ENCODE peak calls at places on chromosome 14, in seven cellular contexts. One of them, this sample, is unnamed.

GRCh38 chr14:51447411-51447810 is 204.3 kb upstream of the FRMD6 start:
- DNase-seq in neuronal stem cell: no peak
- DNase-seq in H1: no peak
- DNase-seq in H9: no peak
- DNase-seq in trophoblast cell: peak
- DNase-seq in IMR-90: no peak
- DNase-seq in mesendoderm: no peak
- DNase-seq in this sample: no peak

GRCh38 chr14:56217380-56218045 is 99.3 kb downstream of the PELI2 start:
- DNase-seq in neuronal stem cell: no peak
- DNase-seq in H1: no peak
- DNase-seq in H9: no peak
- DNase-seq in trophoblast cell: no peak
- DNase-seq in IMR-90: no peak
- DNase-seq in mesendoderm: no peak
- DNase-seq in this sample: peak

GRCh38 chr14:83559721-83560120 is 1970.2 kb upstream of the FLRT2 start:
- DNase-seq in neuronal stem cell: no peak
- DNase-seq in H1: no peak
- DNase-seq in H9: no peak
- DNase-seq in trophoblast cell: no peak
- DNase-seq in IMR-90: peak
- DNase-seq in mesendoderm: no peak
- DNase-seq in this sample: peak

GRCh38 chr14:54570651-54571415 is 3.9 kb downstream of the SAMD4A start:
- DNase-seq in neuronal stem cell: no peak
- DNase-seq in H1: no peak
- DNase-seq in H9: no peak
- DNase-seq in trophoblast cell: peak
- DNase-seq in IMR-90: peak
- DNase-seq in mesendoderm: no peak
- DNase-seq in this sample: peak

GRCh38 chr14:93048843-93049242 is 66.9 kb downstream of the ITPK1 start:
- DNase-seq in neuronal stem cell: no peak
- DNase-seq in H1: no peak
- DNase-seq in H9: no peak
- DNase-seq in trophoblast cell: no peak
- DNase-seq in IMR-90: no peak
- DNase-seq in mesendoderm: no peak
- DNase-seq in this sample: no peak

GRCh38 chr14:49951946-49952345 is 59.1 kb downstream of the ARF6 start:
- DNase-seq in neuronal stem cell: no peak
- DNase-seq in H1: no peak
- DNase-seq in H9: no peak
- DNase-seq in trophoblast cell: no peak
- DNase-seq in IMR-90: no peak
- DNase-seq in mesendoderm: no peak
- DNase-seq in this sample: no peak

GRCh38 chr14:24802236-24802635 is 168.2 kb upstream of the GZMB start:
- DNase-seq in neuronal stem cell: no peak
- DNase-seq in H1: peak
- DNase-seq in H9: peak
- DNase-seq in trophoblast cell: no peak
- DNase-seq in IMR-90: no peak
- DNase-seq in mesendoderm: peak
- DNase-seq in this sample: no peak

GRCh38 chr14:55874785-55875184 is 243.4 kb upstream of the PELI2 start:
- DNase-seq in neuronal stem cell: no peak
- DNase-seq in H1: no peak
- DNase-seq in H9: no peak
- DNase-seq in trophoblast cell: peak
- DNase-seq in IMR-90: no peak
- DNase-seq in mesendoderm: no peak
- DNase-seq in this sample: no peak

GRCh38 chr14:101830271-101830670 is 68.8 kb downstream of the PPP2R5C start:
- DNase-seq in neuronal stem cell: no peak
- DNase-seq in H1: no peak
- DNase-seq in H9: no peak
- DNase-seq in trophoblast cell: no peak
- DNase-seq in IMR-90: no peak
- DNase-seq in mesendoderm: no peak
- DNase-seq in this sample: no peak

GRCh38 chr14:46197856-46198255 is 453.7 kb downstream of the RPL10L start:
- DNase-seq in neuronal stem cell: no peak
- DNase-seq in H1: no peak
- DNase-seq in H9: no peak
- DNase-seq in trophoblast cell: no peak
- DNase-seq in IMR-90: no peak
- DNase-seq in mesendoderm: peak
- DNase-seq in this sample: no peak

GRCh38 chr14:69268223-69268622 is 8.3 kb downstream of the GALNT16 start:
- DNase-seq in neuronal stem cell: no peak
- DNase-seq in H1: no peak
- DNase-seq in H9: no peak
- DNase-seq in trophoblast cell: no peak
- DNase-seq in IMR-90: peak
- DNase-seq in mesendoderm: no peak
- DNase-seq in this sample: peak

GRCh38 chr14:67569011-67569650 is 30.9 kb downstream of the PIGH start:
- DNase-seq in neuronal stem cell: no peak
- DNase-seq in H1: no peak
- DNase-seq in H9: peak
- DNase-seq in trophoblast cell: no peak
- DNase-seq in IMR-90: no peak
- DNase-seq in mesendoderm: no peak
- DNase-seq in this sample: no peak

GRCh38 chr14:69096766-69097475 is 56.0 kb downstream of the DCAF5 start:
- DNase-seq in neuronal stem cell: no peak
- DNase-seq in H1: no peak
- DNase-seq in H9: peak
- DNase-seq in trophoblast cell: no peak
- DNase-seq in IMR-90: peak
- DNase-seq in mesendoderm: peak
- DNase-seq in this sample: no peak

GRCh38 chr14:94066089-94066676 is 14.8 kb downstream of the DDX24 start:
- DNase-seq in neuronal stem cell: no peak
- DNase-seq in H1: no peak
- DNase-seq in H9: no peak
- DNase-seq in trophoblast cell: no peak
- DNase-seq in IMR-90: no peak
- DNase-seq in mesendoderm: peak
- DNase-seq in this sample: no peak

GRCh38 chr14:104895786-104896642 is 28.7 kb upstream of the PLD4 start:
- DNase-seq in neuronal stem cell: no peak
- DNase-seq in H1: no peak
- DNase-seq in H9: peak
- DNase-seq in trophoblast cell: no peak
- DNase-seq in IMR-90: no peak
- DNase-seq in mesendoderm: no peak
- DNase-seq in this sample: no peak

GRCh38 chr14:53646925-53647324 is 309.7 kb downstream of the BMP4 start:
- DNase-seq in neuronal stem cell: peak
- DNase-seq in H1: no peak
- DNase-seq in H9: no peak
- DNase-seq in trophoblast cell: no peak
- DNase-seq in IMR-90: no peak
- DNase-seq in mesendoderm: peak
- DNase-seq in this sample: no peak

GRCh38 chr14:38290601-38291190 is 34.8 kb upstream of the CLEC14A start:
- DNase-seq in neuronal stem cell: no peak
- DNase-seq in H1: no peak
- DNase-seq in H9: no peak
- DNase-seq in trophoblast cell: peak
- DNase-seq in IMR-90: peak
- DNase-seq in mesendoderm: no peak
- DNase-seq in this sample: peak

GRCh38 chr14:52090936-52091335 is 22.1 kb upstream of the NID2 start:
- DNase-seq in neuronal stem cell: no peak
- DNase-seq in H1: no peak
- DNase-seq in H9: no peak
- DNase-seq in trophoblast cell: no peak
- DNase-seq in IMR-90: no peak
- DNase-seq in mesendoderm: no peak
- DNase-seq in this sample: no peak

GRCh38 chr14:106277503-106277902 is 751.1 kb downstream of the TMEM121 start:
- DNase-seq in neuronal stem cell: no peak
- DNase-seq in H1: no peak
- DNase-seq in H9: no peak
- DNase-seq in trophoblast cell: no peak
- DNase-seq in IMR-90: no peak
- DNase-seq in mesendoderm: no peak
- DNase-seq in this sample: no peak

GRCh38 chr14:93112891-93113677 is 2.6 kb downstream of the ITPK1 start:
- DNase-seq in neuronal stem cell: peak
- DNase-seq in H1: no peak
- DNase-seq in H9: peak
- DNase-seq in trophoblast cell: peak
- DNase-seq in IMR-90: peak
- DNase-seq in mesendoderm: peak
- DNase-seq in this sample: peak

GRCh38 chr14:62921466-62921865 is 123.8 kb downstream of the KCNH5 start:
- DNase-seq in neuronal stem cell: no peak
- DNase-seq in H1: no peak
- DNase-seq in H9: no peak
- DNase-seq in trophoblast cell: no peak
- DNase-seq in IMR-90: peak
- DNase-seq in mesendoderm: no peak
- DNase-seq in this sample: no peak

GRCh38 chr14:73422515-73422914 is 35.8 kb downstream of the NUMB start:
- DNase-seq in neuronal stem cell: no peak
- DNase-seq in H1: no peak
- DNase-seq in H9: no peak
- DNase-seq in trophoblast cell: no peak
- DNase-seq in IMR-90: no peak
- DNase-seq in mesendoderm: peak
- DNase-seq in this sample: peak
- H2BK5ac ChIP-seq in neuronal stem cell: no peak
- H2BK5ac ChIP-seq in H1: no peak
- H2BK5ac ChIP-seq in H9: no peak
- H2BK5ac ChIP-seq in trophoblast cell: no peak
- H2BK5ac ChIP-seq in IMR-90: no peak
- H2BK5ac ChIP-seq in mesendoderm: no peak
- H2BK5ac ChIP-seq in this sample: no peak

GRCh38 chr14:99574099-99574880 is 29.7 kb downstream of the CCDC85C start:
- DNase-seq in neuronal stem cell: peak
- DNase-seq in H1: peak
- DNase-seq in H9: peak
- DNase-seq in trophoblast cell: peak
- DNase-seq in IMR-90: peak
- DNase-seq in mesendoderm: peak
- DNase-seq in this sample: peak

GRCh38 chr14:99576761-99577705 is 27.0 kb downstream of the CCDC85C start:
- DNase-seq in neuronal stem cell: no peak
- DNase-seq in H1: no peak
- DNase-seq in H9: no peak
- DNase-seq in trophoblast cell: no peak
- DNase-seq in IMR-90: no peak
- DNase-seq in mesendoderm: no peak
- DNase-seq in this sample: no peak

GRCh38 chr14:99578541-99579044 is 25.4 kb downstream of the CCDC85C start:
- DNase-seq in neuronal stem cell: no peak
- DNase-seq in H1: no peak
- DNase-seq in H9: no peak
- DNase-seq in trophoblast cell: peak
- DNase-seq in IMR-90: no peak
- DNase-seq in mesendoderm: no peak
- DNase-seq in this sample: no peak

GRCh38 chr14:99575043-99576023 is 28.7 kb downstream of the CCDC85C start:
- DNase-seq in neuronal stem cell: no peak
- DNase-seq in H1: no peak
- DNase-seq in H9: no peak
- DNase-seq in trophoblast cell: peak
- DNase-seq in IMR-90: peak
- DNase-seq in mesendoderm: peak
- DNase-seq in this sample: no peak

GRCh38 chr14:99576304-99576703 is 27.7 kb downstream of the CCDC85C start:
- DNase-seq in neuronal stem cell: no peak
- DNase-seq in H1: no peak
- DNase-seq in H9: no peak
- DNase-seq in trophoblast cell: peak
- DNase-seq in IMR-90: no peak
- DNase-seq in mesendoderm: peak
- DNase-seq in this sample: no peak
- H2BK5ac ChIP-seq in neuronal stem cell: no peak
- H2BK5ac ChIP-seq in H1: peak
- H2BK5ac ChIP-seq in H9: no peak
- H2BK5ac ChIP-seq in trophoblast cell: no peak
- H2BK5ac ChIP-seq in IMR-90: peak
- H2BK5ac ChIP-seq in mesendoderm: no peak
- H2BK5ac ChIP-seq in this sample: no peak

DNA sequence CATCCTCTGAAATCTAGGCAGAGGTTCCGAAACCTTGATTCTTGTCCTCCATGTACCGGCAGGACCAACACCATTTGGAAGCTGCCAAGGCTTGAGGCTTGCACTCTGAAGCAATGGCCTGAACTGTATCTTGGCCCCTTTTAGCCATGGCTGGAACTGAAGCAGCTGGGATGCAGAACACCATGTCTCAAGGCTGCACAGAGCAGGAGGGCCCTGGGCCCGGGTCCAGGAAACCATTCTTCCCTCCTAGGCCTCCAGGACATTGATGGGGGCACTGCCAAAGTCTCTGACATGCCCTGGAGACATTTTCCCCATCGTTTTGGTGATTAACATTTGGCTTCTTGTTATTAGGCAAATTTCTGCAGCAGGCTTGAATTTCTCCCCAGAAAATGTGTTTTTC is 198.7 kb downstream of the EFCAB11 start:
- DNase-seq in neuronal stem cell: no peak
- DNase-seq in H1: no peak
- DNase-seq in H9: no peak
- DNase-seq in trophoblast cell: no peak
- DNase-seq in IMR-90: no peak
- DNase-seq in mesendoderm: no peak
- DNase-seq in this sample: no peak
- H2BK5ac ChIP-seq in neuronal stem cell: no peak
- H2BK5ac ChIP-seq in H1: no peak
- H2BK5ac ChIP-seq in H9: no peak
- H2BK5ac ChIP-seq in trophoblast cell: no peak
- H2BK5ac ChIP-seq in IMR-90: no peak
- H2BK5ac ChIP-seq in mesendoderm: no peak
- H2BK5ac ChIP-seq in this sample: no peak

DNA sequence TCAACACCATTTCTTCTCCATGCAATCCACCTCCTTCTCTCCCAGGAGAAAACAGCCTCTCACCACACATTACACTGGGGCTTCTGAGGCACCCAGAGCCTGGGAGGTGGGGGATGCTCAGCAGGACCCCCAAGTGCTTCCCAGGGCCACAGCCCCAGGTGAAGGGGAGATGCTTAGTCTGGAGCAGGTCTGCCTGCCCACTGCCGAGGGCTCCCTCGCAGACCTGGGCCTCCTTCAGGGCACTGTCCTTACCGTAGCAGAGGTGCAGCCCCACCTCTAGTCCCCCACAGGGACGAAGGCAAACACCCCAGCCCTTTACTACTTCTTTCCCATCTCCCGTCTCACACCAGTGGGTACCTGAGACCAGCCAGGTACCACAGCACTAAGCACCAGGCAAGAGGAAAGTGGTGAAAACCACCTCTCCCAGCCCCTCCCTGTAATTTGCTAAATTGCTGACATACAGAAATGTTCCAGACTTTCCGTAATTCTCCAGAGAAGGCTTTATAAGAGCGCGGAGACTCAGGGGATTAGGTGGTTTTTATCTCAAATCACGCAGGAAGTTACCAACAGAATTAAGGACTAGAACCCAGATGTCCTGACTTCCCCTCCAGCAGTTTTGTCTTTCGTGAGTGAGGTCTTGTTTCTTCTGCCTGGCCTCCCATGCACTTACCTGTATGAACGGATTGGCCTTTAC is 59.0 kb downstream of the PLEKHG3 start:
- DNase-seq in neuronal stem cell: no peak
- DNase-seq in H1: no peak
- DNase-seq in H9: no peak
- DNase-seq in trophoblast cell: no peak
- DNase-seq in IMR-90: no peak
- DNase-seq in mesendoderm: no peak
- DNase-seq in this sample: no peak
- H2BK5ac ChIP-seq in neuronal stem cell: no peak
- H2BK5ac ChIP-seq in H1: no peak
- H2BK5ac ChIP-seq in H9: no peak
- H2BK5ac ChIP-seq in trophoblast cell: no peak
- H2BK5ac ChIP-seq in IMR-90: no peak
- H2BK5ac ChIP-seq in mesendoderm: no peak
- H2BK5ac ChIP-seq in this sample: no peak

This sample was measured in mesenchymal stem cell.